ENCODE peak calls at places on chromosomes 11 and 22, in nine cellular contexts. E is activated T-cell treated with anti-CD3 and anti-CD28 coated beads, Interleukin-2, amount 50 U/mL, for 72 hours; L is NCI-H446 treated with DMSO at 0.1 percent for 48 hours; Y is hippocampal formation; J is islet precursor cell; S is kidney epithelial cell; R is PC-3; O is activated CD8-positive, alpha-beta memory T cell treated with anti-CD3 and anti-CD28 coated beads for 4 hours; M is NCI-H1436. B is an unnamed sample.

GRCh38 chr22:17851754-17852153 is 77.5 kb upstream of the BID start:
- DNase-seq in O (no peak), R (no peak), E (no peak), Y (no peak), J (peak; percentile 64), L (no peak), M (no peak), S (no peak), B (no peak)

GRCh38 chr11:100735949-100736675 is 49.0 kb downstream of the ARHGAP42 start:
- DNase-seq in E (no peak), J (no peak), M (no peak), Y (no peak), S (no peak), R (no peak), L (no peak), O (no peak), B (no peak)

GRCh38 chr22:43867839-43868652 is 5.7 kb upstream of the SULT4A1 start:
- DNase-seq in L (no peak), M (no peak), R (peak; percentile 64), E (peak; percentile 20), O (no peak), S (peak; percentile 18), Y (no peak), J (peak; percentile 86), B (peak; percentile 54)

GRCh38 chr11:59106363-59107336 is at the start of gene FAM111B:
- DNase-seq in J (peak; percentile 96), R (peak; percentile 98), E (peak; percentile 70), M (peak; percentile 97), O (peak; percentile 12), Y (peak; percentile 62), L (peak; percentile 97), S (peak; percentile 73), B (peak; percentile 97)

GRCh38 chr11:95305726-95306522 is 74.9 kb upstream of the SESN3 start:
- DNase-seq in S (no peak), J (peak; percentile 85), O (no peak), R (no peak), M (no peak), L (no peak), Y (no peak), E (no peak), B (no peak)

GRCh38 chr11:68643576-68643975 is 40.8 kb upstream of the GAL start:
- DNase-seq in Y (no peak), S (no peak), M (no peak), E (no peak), R (peak; percentile 49), J (no peak), O (no peak), L (no peak), B (no peak)

GRCh38 chr11:66981976-66982578 is 7.0 kb downstream of the C11orf86 start:
- DNase-seq in M (peak; percentile 82), J (no peak), R (peak; percentile 99), E (peak; percentile 33), L (peak; percentile 78), Y (no peak), S (peak; percentile 72), O (no peak), B (no peak)

GRCh38 chr22:45587638-45588481 is 83.8 kb upstream of the ATXN10 start:
- DNase-seq in E (no peak), Y (no peak), L (no peak), O (no peak), J (peak; percentile 81), R (peak; percentile 29), S (no peak), M (no peak), B (no peak)

GRCh38 chr11:27991731-27992130 is 116.2 kb downstream of the KIF18A start:
- DNase-seq in J (no peak), M (no peak), Y (no peak), R (no peak), E (no peak), S (no peak), O (no peak), L (no peak), B (no peak)

GRCh38 chr22:49305215-49305965 is 522.3 kb downstream of the BRD1 start:
- DNase-seq in O (peak; percentile 24), E (peak; percentile 70), J (peak; percentile 90), Y (no peak), R (peak; percentile 47), M (peak; percentile 39), S (no peak), L (no peak), B (peak; percentile 86)

GRCh38 chr11:98069861-98070260 is 950.9 kb upstream of the CNTN5 start:
- DNase-seq in M (no peak), J (no peak), O (no peak), L (no peak), Y (no peak), R (no peak), S (no peak), E (no peak), B (no peak)

GRCh38 chr11:134664863-134665535 is 253.0 kb upstream of the B3GAT1 start:
- DNase-seq in M (no peak), L (no peak), Y (no peak), O (no peak), E (no peak), R (no peak), S (no peak), J (peak; percentile 42), B (peak; percentile 29)

GRCh38 chr11:131495417-131495816 is 125.0 kb downstream of the NTM start:
- DNase-seq in L (no peak), M (no peak), E (no peak), S (no peak), J (no peak), Y (no peak), O (no peak), R (no peak), B (no peak)

GRCh38 chr22:39913886-39914285 is 13.0 kb downstream of the GRAP2 start:
- DNase-seq in S (no peak), J (no peak), R (no peak), O (no peak), L (no peak), E (no peak), Y (no peak), M (no peak), B (no peak)

GRCh38 chr11:96015911-96016565 is 92.1 kb upstream of the MTMR2 start:
- DNase-seq in S (no peak), J (peak; percentile 94), L (no peak), Y (no peak), M (no peak), R (no peak), E (peak; percentile 31), O (no peak), B (no peak)

GRCh38 chr22:44741929-44742328 is 10.4 kb upstream of the ARHGAP8 start:
- DNase-seq in L (no peak), S (no peak), J (no peak), M (no peak), E (no peak), Y (no peak), O (no peak), R (no peak), B (no peak)

GRCh38 chr22:39674536-39674935 is 104.0 kb downstream of the CACNA1I start:
- DNase-seq in L (no peak), J (no peak), S (peak; percentile 14), Y (no peak), E (no peak), M (no peak), O (no peak), R (peak; percentile 55), B (no peak)

GRCh38 chr22:48884786-48885185 is 942.9 kb downstream of the BRD1 start:
- DNase-seq in E (no peak), S (no peak), O (no peak), R (no peak), Y (no peak), J (no peak), L (no peak), M (no peak), B (peak; percentile 19)

GRCh38 chr22:50257451-50258360 is 3.8 kb downstream of the MAPK12 start:
- DNase-seq in M (no peak), O (no peak), J (peak; percentile 72), R (no peak), Y (no peak), E (no peak), L (no peak), S (no peak), B (no peak)

GRCh38 chr11:60978546-60979380 is 7.3 kb downstream of the CD6 start:
- DNase-seq in M (no peak), L (no peak), Y (no peak), R (no peak), J (peak; percentile 42), E (peak; percentile 84), S (no peak), O (peak; percentile 33), B (peak; percentile 9)

GRCh38 chr11:74325649-74326645 is 14.5 kb upstream of the P4HA3 start:
- DNase-seq in Y (peak; percentile 29), L (peak; percentile 97), O (no peak), M (no peak), R (no peak), S (no peak), J (no peak), E (no peak), B (no peak)

GRCh38 chr11:113881856-113882255 is 6.5 kb upstream of the USP28 start:
- DNase-seq in J (peak; percentile 85), S (peak; percentile 52), Y (no peak), O (no peak), R (peak; percentile 75), L (no peak), M (no peak), E (no peak), B (peak; percentile 55)

GRCh38 chr11:96827164-96827563 is 437.4 kb downstream of the JRKL start:
- DNase-seq in O (no peak), E (no peak), M (no peak), S (no peak), J (no peak), R (peak; percentile 12), Y (peak; percentile 4), L (peak; percentile 37), B (peak; percentile 19)

GRCh38 chr11:114215871-114216803 is 80.1 kb upstream of the NNMT start:
- DNase-seq in M (no peak), E (no peak), L (no peak), R (no peak), Y (no peak), S (no peak), J (peak; percentile 79), O (no peak), B (no peak)

GRCh38 chr22:26713823-26714449 is 56.5 kb downstream of the MIAT start:
- DNase-seq in O (no peak), Y (no peak), L (no peak), J (peak; percentile 55), M (no peak), S (no peak), E (no peak), R (no peak), B (no peak)

GRCh38 chr11:101792814-101793213 is 122.0 kb upstream of the CEP126 start:
- DNase-seq in J (no peak), R (no peak), M (no peak), S (no peak), Y (no peak), O (no peak), E (no peak), L (no peak), B (no peak)

GRCh38 chr22:20236052-20236717 is 31.9 kb downstream of the RTN4R start:
- DNase-seq in S (no peak), M (no peak), O (no peak), Y (no peak), E (no peak), L (no peak), R (no peak), J (no peak), B (no peak)

GRCh38 chr11:107716884-107717532 is 5.2 kb upstream of the SLN start:
- DNase-seq in E (no peak), O (no peak), L (no peak), J (no peak), S (peak; percentile 29), R (peak; percentile 40), M (no peak), Y (no peak), B (no peak)

GRCh38 chr11:47950396-47950795 is 30.0 kb upstream of the PTPRJ start:
- DNase-seq in M (no peak), S (no peak), Y (no peak), L (no peak), R (no peak), E (peak; percentile 49), J (no peak), O (peak; percentile 20), B (no peak)

GRCh38 chr11:2381494-2382128 is 4.5 kb downstream of the CD81 start:
- DNase-seq in R (no peak), J (no peak), O (no peak), M (no peak), S (no peak), E (no peak), L (no peak), Y (no peak), B (no peak)

GRCh38 chr11:111528557-111528956 is 12.0 kb upstream of the LAYN start:
- DNase-seq in J (no peak), Y (no peak), S (no peak), R (peak; percentile 26), O (no peak), E (peak; percentile 34), L (no peak), M (no peak), B (no peak)

B was measured in Caco-2.